ENCODE peak calls at places on chromosomes 4 and X, in six cellular contexts. J, E, D, V, Y and R are unnamed samples. For H3K27me3, the result is how much of the 10 kb centered on the place peaks cover.

GRCh38 chrX:38732866-38733265 is 68.4 kb upstream of the MID1IP1 start:
- DNase-seq in Y (no peak), E (no peak), V (no peak), J (no peak), D (no peak), R (no peak)

GRCh38 chr4:56764775-56765174 is 56.7 kb downstream of the SPINK2 start:
- DNase-seq in V (no peak), J (no peak), D (peak), E (no peak), Y (no peak), R (no peak)

GRCh38 chr4:89298788-89299152 is 8.8 kb downstream of the GPRIN3 start:
- DNase-seq in V (no peak), J (no peak), Y (no peak), D (no peak), E (no peak), R (no peak)

GRCh38 chr4:102620697-102621497 is 119.7 kb downstream of the NFKB1 start:
- DNase-seq in E (no peak), Y (peak), D (peak), J (peak), V (no peak), R (peak)

GRCh38 chr4:27094785-27095184 is 234.1 kb downstream of the STIM2 start:
- DNase-seq in V (no peak), Y (peak), D (no peak), E (no peak), J (peak), R (no peak)

GRCh38 chrX:48509619-48510018 is 827 bp downstream of the PORCN start:
- DNase-seq in E (no peak), D (no peak), Y (no peak), V (no peak), J (no peak), R (no peak)

GRCh38 chrX:115968436-115969252 is 201.9 kb upstream of the AGTR2 start:
- DNase-seq in J (peak), E (peak), Y (peak), D (no peak), V (no peak), R (peak)

GRCh38 chr4:158442736-158443135 is 78.9 kb upstream of the RXFP1 start:
- DNase-seq in V (no peak), D (no peak), E (no peak), Y (no peak), J (no peak), R (no peak)

GRCh38 chrX:3576886-3577516 is 136.4 kb downstream of the PRKX start:
- DNase-seq in D (peak), E (no peak), J (no peak), V (no peak), Y (no peak), R (no peak)

GRCh38 chrX:68853665-68854251 is 24.9 kb downstream of the EFNB1 start:
- DNase-seq in J (no peak), Y (no peak), D (no peak), V (no peak), E (no peak), R (no peak)

GRCh38 chr4:70895846-70896435 is 6.2 kb upstream of the MOB1B start:
- DNase-seq in E (no peak), V (no peak), J (no peak), Y (no peak), D (no peak), R (no peak)

GRCh38 chr4:15707363-15707715 is 4.5 kb downstream of the BST1 start:
- DNase-seq in V (no peak), E (no peak), Y (no peak), D (no peak), J (no peak), R (no peak)

GRCh38 chrX:46446727-46447378 is 98.4 kb downstream of the ZNF674 start:
- DNase-seq in J (peak), Y (peak), V (peak), D (peak), E (peak), R (peak)

GRCh38 chr4:184100297-184100885 is 117.3 kb downstream of the ENPP6 start:
- DNase-seq in V (peak), J (peak), Y (no peak), D (peak), E (no peak), R (peak)

GRCh38 chrX:10893976-10894375 is 217.2 kb upstream of the HCCS start:
- DNase-seq in Y (no peak), V (peak), D (no peak), J (no peak), E (no peak), R (no peak)

GRCh38 chrX:107894038-107894437 is 68.4 kb downstream of the MID2 start:
- DNase-seq in J (no peak), V (no peak), E (no peak), Y (no peak), D (peak), R (no peak)

GRCh38 chr4:118034061-118034785 is at the start of gene NDST3:
- DNase-seq in D (peak), E (no peak), Y (peak), J (peak), V (peak), R (peak)

GRCh38 chrX:47529548-47529947 is 31.5 kb upstream of the ARAF start:
- DNase-seq in E (no peak), Y (no peak), D (no peak), V (no peak), J (no peak), R (no peak)

GRCh38 chr4:37678624-37679023 is 7.6 kb downstream of the RELL1 start:
- DNase-seq in D (no peak), J (no peak), E (no peak), Y (no peak), V (no peak), R (no peak)

GRCh38 chrX:50333308-50333707 is 128.7 kb downstream of the CCNB3 start:
- DNase-seq in E (no peak), D (no peak), Y (no peak), V (no peak), J (no peak), R (no peak)

GRCh38 chrX:85052636-85053343 is 49.1 kb downstream of the APOOL start:
- DNase-seq in V (no peak), J (no peak), Y (no peak), D (peak), E (no peak), R (no peak)

DNA sequence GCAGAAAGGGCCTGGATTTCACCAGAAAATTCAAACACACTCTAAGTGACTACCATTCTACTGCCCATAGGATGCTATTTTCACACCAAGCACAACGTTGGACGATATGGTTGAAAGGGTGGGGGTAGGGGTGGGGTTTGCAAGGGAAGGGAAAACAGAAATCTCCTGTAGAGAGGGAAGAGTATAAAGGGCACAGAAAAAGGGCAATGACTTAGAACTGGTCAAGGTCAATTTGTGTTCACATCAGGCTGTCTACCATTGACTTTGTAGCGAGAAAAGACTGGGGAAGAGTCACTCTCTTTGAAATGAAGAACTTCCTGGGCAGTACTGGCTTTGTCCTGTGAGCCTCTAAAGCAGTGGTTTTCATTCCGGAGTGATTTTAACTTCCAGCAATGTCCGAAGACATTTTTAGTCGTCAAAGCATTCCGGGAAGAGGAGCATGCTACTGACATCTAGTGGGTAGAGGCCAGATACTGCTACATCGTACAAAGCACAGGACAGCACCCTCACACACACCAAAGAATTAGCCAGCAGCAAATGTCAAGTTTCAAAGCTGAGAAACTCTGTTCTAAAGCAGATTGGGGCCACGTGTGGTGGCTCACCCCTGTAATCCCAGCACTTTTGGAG is 48.4 kb upstream of the SLC7A3 start:
- DNase-seq in E (no peak), D (peak), Y (no peak), J (no peak), V (no peak), R (no peak)
- TF ChIP-seq CTCF in E (peak), D (peak), Y (no peak), J (peak), V (no peak), R (no peak)

GRCh38 chr4:7546152-7546808 is 111.5 kb upstream of the PSAPL1 start:
- DNase-seq in V (no peak), E (no peak), Y (no peak), D (no peak), J (no peak), R (no peak)
- H3K27me3 ChIP-seq in V (under half), E (under half), Y (under half), D (under half), J (under half), R (under half)

GRCh38 chrX:1493317-1493856 is 40.7 kb upstream of the ASMTL start:
- DNase-seq in D (no peak), Y (no peak), E (no peak), V (no peak), J (no peak), R (no peak)

GRCh38 chrX:1492421-1493012 is 39.8 kb upstream of the ASMTL start:
- DNase-seq in J (no peak), V (no peak), Y (no peak), D (no peak), E (no peak), R (no peak)

GRCh38 chrX:1491851-1492349 is 39.2 kb upstream of the ASMTL start:
- DNase-seq in V (no peak), J (no peak), D (no peak), E (no peak), Y (no peak), R (no peak)

GRCh38 chrX:1496076-1496475 is 40.9 kb downstream of the P2RY8 start:
- DNase-seq in D (no peak), Y (no peak), E (no peak), V (no peak), J (no peak), R (no peak)

GRCh38 chrX:1493877-1494510 is 41.3 kb upstream of the ASMTL start:
- DNase-seq in V (no peak), D (no peak), E (no peak), J (no peak), Y (no peak), R (peak)
- TF ChIP-seq POLR2A in V (no peak), D (no peak), E (no peak), J (no peak), Y (no peak), R (no peak)

DNA sequence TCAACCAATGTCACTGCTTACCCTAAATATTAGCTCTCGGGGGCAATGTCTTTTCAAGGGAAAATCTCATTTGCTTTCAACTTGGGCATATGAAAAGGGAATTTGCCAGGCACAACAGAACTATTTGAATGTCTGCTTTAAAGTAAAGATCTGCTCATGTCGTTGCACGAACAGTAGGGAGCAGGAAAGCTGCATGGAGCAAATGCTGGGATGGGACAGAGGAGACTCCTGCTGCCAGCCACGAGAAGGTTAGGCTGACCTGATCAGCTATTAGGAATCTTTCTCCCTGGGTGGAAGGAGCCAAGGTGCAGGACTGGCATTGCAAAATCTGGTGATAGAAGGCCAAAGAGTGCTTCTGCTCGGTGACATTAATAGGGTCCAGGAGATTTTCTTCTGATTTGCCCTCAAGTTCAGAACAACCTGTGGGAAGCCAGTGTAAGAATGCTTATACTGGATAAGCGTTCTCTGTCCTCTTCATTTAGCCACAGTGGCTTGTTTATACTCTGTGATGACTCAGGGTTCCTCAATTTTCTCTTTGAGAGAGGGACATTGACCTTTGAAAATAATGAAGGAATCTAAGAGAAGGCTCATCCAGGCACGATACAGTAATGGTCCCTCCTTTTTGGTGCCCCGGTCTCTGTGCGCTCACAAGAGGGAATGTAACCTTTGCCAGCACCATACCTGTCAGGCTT is 22.9 kb downstream of the FHL1 start:
- DNase-seq in V (no peak), Y (no peak), E (no peak), J (no peak), D (peak), R (no peak)
- TF ChIP-seq CTCF in V (peak), Y (no peak), E (no peak), J (no peak), D (peak), R (no peak)

DNA sequence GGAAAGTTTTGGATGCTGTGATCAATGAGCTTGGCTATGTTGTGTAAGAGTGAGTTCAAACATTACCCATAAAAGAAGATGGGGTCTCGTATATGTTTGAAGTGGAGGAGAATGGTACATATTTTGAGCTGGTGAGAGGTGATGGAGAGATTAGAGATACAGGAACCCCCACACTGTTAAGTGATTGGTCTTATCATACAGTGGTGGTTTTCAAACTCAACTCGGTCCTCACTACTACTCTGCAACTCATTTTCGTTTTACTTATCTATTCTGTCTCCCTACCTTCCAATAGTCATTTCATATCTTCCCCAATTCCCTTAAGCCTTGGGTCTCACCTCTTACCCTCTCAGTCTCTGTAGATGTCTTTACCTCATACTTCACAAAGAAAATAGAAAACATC is 16.4 kb upstream of the TNIP3 start:
- DNase-seq in E (no peak), D (no peak), Y (no peak), V (no peak), J (no peak), R (no peak)
- H3K27me3 ChIP-seq in E (under half), D (under half), Y (under half), V (under half), J (under half), R (under half)

DNA sequence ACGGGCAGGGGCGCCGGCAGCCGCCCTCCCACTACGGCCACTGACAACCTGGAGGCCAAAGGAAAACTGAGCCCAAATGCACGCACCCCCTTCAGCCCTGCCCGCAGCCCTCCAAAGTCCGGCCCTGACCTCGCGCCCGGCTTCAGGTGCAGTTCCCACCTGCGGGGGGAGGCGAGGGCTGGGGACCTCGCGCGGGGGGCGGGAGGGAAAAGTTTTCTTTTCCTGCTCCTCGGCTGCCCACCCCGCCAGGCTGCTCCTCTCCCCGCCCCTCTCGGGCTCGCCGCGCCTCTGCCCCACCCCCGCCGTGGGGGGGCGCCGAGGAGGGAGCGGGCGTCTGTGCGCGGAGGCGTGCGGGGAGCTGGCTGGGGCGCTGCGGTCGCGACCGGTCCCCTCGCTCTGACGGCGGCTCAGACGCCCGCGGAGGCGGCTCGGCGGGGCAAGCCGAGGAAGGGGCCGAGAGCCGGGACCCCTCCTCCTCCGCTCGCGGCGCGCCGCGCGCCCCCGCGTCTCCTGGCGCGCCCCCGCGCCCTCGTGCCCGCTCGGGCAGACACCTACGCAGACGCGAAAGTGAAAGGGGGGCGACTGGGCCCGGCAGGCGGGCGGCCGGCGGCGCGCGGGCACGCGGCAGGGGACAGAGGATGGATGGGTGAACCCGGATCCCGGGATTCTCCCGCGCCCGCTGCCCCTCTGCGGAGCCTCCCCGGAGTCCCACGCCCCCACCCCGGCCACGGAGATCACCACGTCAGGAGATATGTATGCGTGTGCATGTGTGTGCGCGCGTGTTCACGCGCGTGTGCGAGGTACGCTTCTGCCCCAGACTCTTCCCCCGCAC is 3.1 kb upstream of the NR3C2 start:
- DNase-seq in V (peak), D (no peak), Y (peak), E (no peak), J (peak), R (peak)
- TF ChIP-seq POLR2A in V (no peak), D (no peak), Y (no peak), E (no peak), J (no peak), R (no peak)

GRCh38 chr4:145775406-145775805 is 95.5 kb downstream of the C4orf51 start:
- DNase-seq in Y (no peak), E (no peak), D (no peak), J (no peak), V (no peak), R (no peak)
- TF ChIP-seq CTCF in Y (no peak), E (peak), D (no peak), J (no peak), V (no peak), R (no peak)